ENCODE peak calls at places on chromosomes 12 and 14, in four cellular contexts. B is amniotic stem cell; H is stimulated activated CD4-positive, alpha-beta T cell treated with anti-CD3 and anti-CD28 coated beads, Interleukin-2, amount 100 ng/mL, for 48 hours; T is HCEC 1CT. R is an unnamed sample.

GRCh38 chr14:61103541-61104339 is 122.7 kb downstream of the SLC38A6 start:
- DNase-seq in B (peak; percentile 82), H (peak; percentile 13), T (peak; percentile 97), R (peak; percentile 99)

GRCh38 chr12:2094597-2094996 is 41.8 kb downstream of the CACNA1C start:
- DNase-seq in B (no peak), H (no peak), T (peak; percentile 20), R (no peak)

GRCh38 chr12:51972849-51973273 is 21.4 kb downstream of the ACVR1B start:
- DNase-seq in B (no peak), H (peak; percentile 52), T (peak; percentile 79), R (peak; percentile 80)

GRCh38 chr12:54981796-54982195 is 2.8 kb downstream of the TESPA1 start:
- DNase-seq in B (no peak), H (peak; percentile 37), T (no peak), R (no peak)

GRCh38 chr14:52067873-52068740 is 752 bp downstream of the NID2 start:
- DNase-seq in B (no peak), H (no peak), T (peak; percentile 54), R (peak; percentile 52)

GRCh38 chr14:99749142-99749541 is 44.1 kb upstream of the EML1 start:
- DNase-seq in B (no peak), H (no peak), T (no peak), R (no peak)

GRCh38 chr12:89305373-89305772 is 46.9 kb downstream of the DUSP6 start:
- DNase-seq in B (no peak), H (no peak), T (no peak), R (no peak)

GRCh38 chr14:99519931-99520421 is 38.8 kb downstream of the CCNK start:
- DNase-seq in B (no peak), H (no peak), T (no peak), R (no peak)

GRCh38 chr12:70756118-70756517 is 118.9 kb upstream of the PTPRB start:
- DNase-seq in B (no peak), H (no peak), T (peak; percentile 64), R (peak; percentile 77)

GRCh38 chr14:50475460-50475859 is 56.9 kb downstream of the MAP4K5 start:
- DNase-seq in B (no peak), H (no peak), T (peak; percentile 69), R (peak; percentile 30)

GRCh38 chr12:51328587-51328986 is 4.6 kb upstream of the BIN2 start:
- DNase-seq in B (no peak), H (no peak), T (no peak), R (no peak)

GRCh38 chr12:91276529-91276928 is 93.9 kb upstream of the DCN start:
- DNase-seq in B (no peak), H (no peak), T (no peak), R (no peak)

GRCh38 chr12:130424858-130425697 is 87.4 kb downstream of the PIWIL1 start:
- DNase-seq in B (no peak), H (no peak), T (no peak), R (no peak)

GRCh38 chr12:92543359-92543758 is 159.4 kb upstream of the PLEKHG7 start:
- DNase-seq in B (no peak), H (no peak), T (no peak), R (peak; percentile 25)

GRCh38 chr14:77271113-77271710 is at the start of gene NGB:
- DNase-seq in B (no peak), H (no peak), T (no peak), R (no peak)

GRCh38 chr12:106178582-106178981 is 39.8 kb upstream of the NUAK1 start:
- DNase-seq in B (no peak), H (no peak), T (no peak), R (no peak)

GRCh38 chr14:79009286-79009685 is 839.1 kb downstream of the NRXN3 start:
- DNase-seq in B (no peak), H (no peak), T (no peak), R (peak; percentile 77)

GRCh38 chr12:46494424-46494823 is 121.9 kb upstream of the SLC38A2 start:
- DNase-seq in B (no peak), H (no peak), T (peak; percentile 83), R (peak; percentile 92)

GRCh38 chr12:54588110-54588831 is at the start of gene PPP1R1A:
- DNase-seq in B (no peak), H (no peak), T (no peak), R (no peak)

GRCh38 chr12:64039285-64039871 is 182.7 kb downstream of the KICS2 start:
- DNase-seq in B (no peak), H (no peak), T (peak; percentile 22), R (peak; percentile 66)

GRCh38 chr12:131598717-131599116 is 112.2 kb upstream of the SFSWAP start:
- DNase-seq in B (no peak), H (no peak), T (no peak), R (no peak)

GRCh38 chr12:48966177-48966890 is 5.2 kb downstream of the WNT10B start:
- DNase-seq in B (no peak), H (no peak), T (no peak), R (no peak)

GRCh38 chr12:62655524-62656160 is 189.0 kb downstream of the MON2 start:
- DNase-seq in B (no peak), H (no peak), T (no peak), R (no peak)

GRCh38 chr14:95300002-95300696 is 19.6 kb downstream of the CLMN start:
- DNase-seq in B (no peak), H (no peak), T (no peak), R (no peak)

GRCh38 chr12:128808651-128809050 is 15.1 kb downstream of the SLC15A4 start:
- DNase-seq in B (no peak), H (no peak), T (no peak), R (no peak)